ENCODE peak calls at places on chromosomes 6 and 20, in seven cellular contexts. Q is pancreas, Y is gastrocnemius medialis, L is tibial artery, O is breast epithelium, A is heart right ventricle, K is esophagus squamous epithelium. X is an unnamed sample.

GRCh38 chr6:12414096-12414675 is 124.0 kb downstream of the EDN1 start:
- DNase-seq in Y (no peak), K (no peak), Q (no peak), A (no peak), L (no peak), O (no peak), X (no peak)

GRCh38 chr6:154440422-154441043 is 70.0 kb downstream of the CNKSR3 start:
- DNase-seq in Q (no peak), O (no peak), K (no peak), L (no peak), A (no peak), Y (no peak), X (peak; percentile 17)

GRCh38 chr20:49325981-49326380 is 48.1 kb upstream of the ZNFX1 start:
- DNase-seq in K (no peak), O (no peak), L (no peak), Q (no peak), Y (no peak), A (no peak), X (no peak)

GRCh38 chr6:9467746-9468145 is 947.1 kb downstream of the TFAP2A start:
- DNase-seq in K (no peak), A (no peak), O (no peak), Y (no peak), Q (no peak), L (no peak), X (no peak)

GRCh38 chr6:105402090-105402980 is 547 bp downstream of the PREP start:
- DNase-seq in Q (no peak), Y (peak; percentile 13), O (no peak), L (peak; percentile 33), A (peak; percentile 23), K (no peak), X (no peak)

GRCh38 chr6:22020299-22020998 is 276.4 kb downstream of the PRL start:
- DNase-seq in K (no peak), O (no peak), A (no peak), L (no peak), Q (no peak), Y (no peak), X (no peak)

GRCh38 chr20:62816879-62817873 is at the start of gene COL9A3:
- DNase-seq in Q (no peak), Y (no peak), L (no peak), K (no peak), O (no peak), A (no peak), X (no peak)

GRCh38 chr20:48384147-48384818 is 443.5 kb downstream of the PREX1 start:
- DNase-seq in K (no peak), Q (no peak), Y (no peak), A (no peak), O (no peak), L (no peak), X (no peak)

GRCh38 chr6:110331816-110332215 is 26.3 kb downstream of the METTL24 start:
- DNase-seq in K (no peak), Q (no peak), A (peak; percentile 30), L (no peak), Y (no peak), O (no peak), X (no peak)

GRCh38 chr6:6438286-6438685 is 117.8 kb upstream of the F13A1 start:
- DNase-seq in O (no peak), K (no peak), Y (no peak), L (no peak), A (no peak), Q (no peak), X (no peak)

GRCh38 chr6:119148825-119149525 is 70.5 kb upstream of the FAM184A start:
- DNase-seq in A (no peak), L (no peak), Y (no peak), Q (peak; percentile 28), K (no peak), O (no peak), X (no peak)

GRCh38 chr6:69835414-69836179 is 30.8 kb upstream of the COL19A1 start:
- DNase-seq in L (no peak), Y (no peak), Q (peak; percentile 5), O (no peak), A (peak; percentile 20), K (no peak), X (no peak)

GRCh38 chr20:45419188-45420091 is 3.5 kb downstream of the PIGT start:
- DNase-seq in O (peak; percentile 85), Y (no peak), L (peak; percentile 82), A (peak; percentile 84), Q (peak; percentile 86), K (no peak), X (no peak)

DNA sequence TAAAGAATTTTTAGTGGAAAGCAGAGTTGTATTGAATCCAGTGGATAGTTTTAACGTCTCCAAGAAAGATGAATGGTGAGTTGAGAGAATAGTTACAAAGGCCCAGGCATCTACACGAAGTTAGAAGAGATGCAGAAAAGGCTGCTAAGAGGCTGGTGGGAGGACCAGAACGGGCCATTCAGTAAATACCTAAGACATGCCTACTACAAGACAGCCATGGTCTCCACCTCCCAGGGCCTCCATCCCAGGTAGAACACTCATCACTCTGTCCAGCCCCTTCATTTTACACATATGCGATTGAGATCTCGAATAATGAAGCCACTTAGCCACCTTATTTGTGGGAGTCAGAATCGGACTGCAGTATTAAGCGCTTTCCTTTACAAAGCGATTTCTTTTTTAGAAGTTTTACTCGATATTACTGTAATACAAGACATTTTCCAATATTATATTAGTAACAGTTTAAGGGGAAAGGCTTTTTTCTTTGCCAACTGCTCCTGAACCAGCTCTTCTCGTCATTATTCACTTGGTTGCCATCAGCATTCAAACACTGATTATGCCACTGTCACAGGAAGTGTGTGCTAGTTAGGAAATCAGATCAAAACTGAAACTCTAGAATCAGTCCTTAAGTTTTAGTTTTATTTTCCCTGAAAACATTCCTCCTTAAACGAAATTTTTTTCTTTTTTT is 1.6 kb downstream of the DYNLT1 start:
- DNase-seq in Q (no peak), K (no peak), A (no peak), O (no peak), Y (no peak), L (no peak), X (no peak)
- H3K4me3 ChIP-seq in Q (no peak overlapping the region), K (peak overlapping the region; percentile 97), A (peak overlapping the region; percentile 90), O (peak overlapping the region; percentile 93), Y (peak overlapping the region; percentile 99), L (peak overlapping the region; percentile 97), X (no peak overlapping the region)

GRCh38 chr6:85775883-85776282 is 133.2 kb upstream of the SYNCRIP start:
- DNase-seq in Y (no peak), A (no peak), O (no peak), Q (no peak), K (no peak), L (no peak), X (no peak)
- TF ChIP-seq CTCF in Y (no peak), A (no peak), O (no peak), Q (no peak), K (no peak), L (no peak), X (no peak)

GRCh38 chr6:106811088-106811686 is 163.3 kb downstream of the CD24 start:
- DNase-seq in O (no peak), A (no peak), Y (no peak), L (no peak), K (no peak), Q (no peak), X (no peak)
- H3K9me3 ChIP-seq in O (peaks cover 19% of the 10 kb centered on the region), A (peaks cover 60% of the 10 kb centered on the region), Y (peaks cover 8% of the 10 kb centered on the region), L (no peaks in the 10 kb centered on the region), K (peaks cover 34% of the 10 kb centered on the region), Q (no peaks in the 10 kb centered on the region), X (peaks cover 58% of the 10 kb centered on the region)

GRCh38 chr6:150631283-150631981 is 31.7 kb downstream of the PLEKHG1 start:
- DNase-seq in O (no peak), K (no peak), Q (no peak), L (no peak), Y (no peak), A (no peak), X (no peak)

GRCh38 chr6:150633466-150633795 is 33.7 kb downstream of the PLEKHG1 start:
- DNase-seq in Q (no peak), Y (no peak), O (no peak), K (no peak), L (no peak), A (no peak), X (no peak)

GRCh38 chr6:150631982-150632642 is 32.4 kb downstream of the PLEKHG1 start:
- DNase-seq in O (no peak), Q (no peak), L (no peak), K (no peak), Y (no peak), A (no peak), X (no peak)

GRCh38 chr6:150634641-150635292 is 35.1 kb downstream of the PLEKHG1 start:
- DNase-seq in Y (no peak), A (no peak), Q (no peak), O (no peak), L (no peak), K (no peak), X (no peak)

DNA sequence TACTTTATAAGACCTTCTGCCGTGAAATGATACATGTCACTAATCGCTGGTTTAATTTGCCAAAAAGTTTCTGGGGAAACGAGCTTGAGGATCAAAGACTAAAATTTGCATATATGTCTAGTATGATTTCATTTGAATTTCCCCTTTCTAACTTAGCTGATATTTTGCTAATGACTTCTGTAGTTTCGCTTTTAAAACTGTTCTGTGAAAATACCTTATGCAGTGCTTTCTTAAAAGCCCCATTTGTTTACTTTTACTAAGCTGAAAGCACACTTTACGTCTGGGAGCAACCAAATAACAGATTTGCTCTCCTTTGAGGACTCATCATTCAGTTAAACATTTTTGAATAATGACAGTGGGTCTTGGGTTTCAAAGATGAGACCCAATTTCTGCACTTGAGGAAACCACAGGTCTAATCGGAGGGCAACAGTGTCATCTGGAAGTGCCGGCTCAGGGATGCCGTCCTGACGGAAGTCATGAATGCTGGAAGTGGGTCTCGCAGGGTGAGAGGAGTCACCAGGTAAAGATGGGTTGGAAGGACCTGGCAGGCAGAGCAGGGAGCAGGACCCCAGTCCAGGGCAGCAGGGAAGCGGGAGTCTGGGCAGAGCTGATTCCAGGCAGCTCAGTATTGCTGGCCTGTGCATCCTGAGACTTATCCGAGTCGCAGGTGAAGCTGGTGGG is 33.2 kb downstream of the PLEKHG1 start:
- DNase-seq in A (no peak), Y (no peak), L (no peak), K (no peak), Q (no peak), O (no peak), X (no peak)
- H3K4me3 ChIP-seq in A (no peak overlapping the region), Y (no peak overlapping the region), L (no peak overlapping the region), K (no peak overlapping the region), Q (no peak overlapping the region), O (no peak overlapping the region), X (no peak overlapping the region)

DNA sequence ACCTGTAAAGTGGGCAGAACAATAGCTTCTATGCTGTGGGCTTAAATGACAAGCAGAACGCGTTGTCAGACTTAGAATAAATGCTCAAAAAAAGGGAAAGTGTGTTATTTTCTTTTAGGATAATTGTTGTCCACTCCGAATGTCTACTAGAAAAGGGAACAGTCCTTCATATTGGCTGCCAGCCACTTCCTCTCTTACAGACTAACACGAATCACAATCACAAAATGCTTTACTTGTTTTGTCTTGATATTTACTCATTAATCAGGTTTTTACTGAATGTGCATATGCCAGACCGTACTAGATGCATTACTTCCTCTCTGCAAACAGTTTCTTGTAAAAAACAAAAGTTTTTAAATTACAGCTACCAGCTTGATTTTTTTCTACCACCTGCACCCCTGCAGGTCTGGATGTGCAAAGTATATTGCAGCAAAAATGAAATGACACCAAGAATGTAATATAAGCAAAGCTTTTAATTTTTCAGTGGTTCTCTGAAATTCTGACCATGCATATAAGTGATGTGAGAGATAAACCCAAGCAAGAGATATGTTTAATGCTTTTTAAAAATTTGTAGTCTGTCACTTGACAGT is 847 bp downstream of the DHX35 start:
- DNase-seq in K (no peak), A (no peak), Q (no peak), Y (no peak), L (no peak), O (no peak), X (no peak)
- TF ChIP-seq CTCF in K (no peak), A (no peak), Q (no peak), Y (no peak), L (no peak), O (no peak), X (no peak)